ENCODE peak calls at places on chromosomes 2 and 18, in ten cellular contexts. I, O, E, H, J, X, P, T, Z and N are unnamed samples.

GRCh38 chr2:10424051-10424450 is 24.1 kb downstream of the ODC1 start:
- DNase-seq in I (no peak), O (no peak), E (no peak), H (peak; percentile 85), J (no peak), X (no peak), P (no peak), T (no peak), Z (no peak), N (no peak)

GRCh38 chr2:140997997-140998396 is 1132.8 kb downstream of the LRP1B start:
- DNase-seq in I (no peak), O (no peak), E (no peak), H (peak; percentile 19), J (no peak), X (no peak), P (no peak), T (no peak), Z (no peak), N (no peak)

GRCh38 chr2:75174981-75175380 is 24.3 kb downstream of the TACR1 start:
- DNase-seq in I (no peak), O (no peak), E (no peak), H (no peak), J (no peak), X (no peak), P (no peak), T (no peak), Z (no peak), N (no peak)

GRCh38 chr2:46249654-46250053 is 47.6 kb upstream of the EPAS1 start:
- DNase-seq in I (no peak), O (no peak), E (no peak), H (no peak), J (no peak), X (no peak), P (no peak), T (no peak), Z (no peak), N (no peak)

GRCh38 chr2:178279142-178279541 is 84.8 kb downstream of the OSBPL6 start:
- DNase-seq in I (no peak), O (no peak), E (no peak), H (peak; percentile 95), J (no peak), X (peak; percentile 84), P (no peak), T (no peak), Z (no peak), N (no peak)

GRCh38 chr18:54843302-54843701 is 15.0 kb downstream of the RAB27B start:
- DNase-seq in I (no peak), O (no peak), E (no peak), H (peak; percentile 10), J (no peak), X (no peak), P (no peak), T (no peak), Z (no peak), N (no peak)

GRCh38 chr18:61893304-61893970 is 630 bp upstream of the RNF152 start:
- DNase-seq in I (peak; percentile 72), O (no peak), E (peak; percentile 2), H (peak; percentile 52), J (peak; percentile 46), X (no peak), P (peak; percentile 77), T (peak; percentile 10), Z (peak; percentile 65), N (peak; percentile 60)

GRCh38 chr18:424071-424868 is 76.2 kb downstream of the COLEC12 start:
- DNase-seq in I (no peak), O (no peak), E (no peak), H (no peak), J (no peak), X (no peak), P (no peak), T (no peak), Z (no peak), N (no peak)

GRCh38 chr2:221517362-221518121 is 54.6 kb downstream of the EPHA4 start:
- DNase-seq in I (peak; percentile 19), O (peak; percentile 11), E (peak; percentile 79), H (peak; percentile 42), J (no peak), X (no peak), P (no peak), T (peak; percentile 28), Z (peak; percentile 84), N (no peak)

GRCh38 chr18:23311346-23312103 is 141.6 kb upstream of the RIOK3 start:
- DNase-seq in I (no peak), O (no peak), E (no peak), H (peak; percentile 96), J (no peak), X (peak; percentile 48), P (no peak), T (no peak), Z (no peak), N (no peak)